ENCODE peak calls at places on chromosomes 6 and 20, in five cellular contexts. W is A172; O is stimulated activated CD4-positive, alpha-beta T cell treated with anti-CD3 and anti-CD28 coated beads, Interleukin-12 subunit alpha, Interleukin-12 subunit beta, amount 100 ng/mL, for 4 hours; M is NCI-H510A treated with DMSO at 0.1 percent for 48 hours; R is left ventricle myocardium superior. P is an unnamed sample.
A peak's percentile ranks its signal among the peaks of the same experiment; 100 is the strongest.

GRCh38 chr6:36682328-36683144 is 4.0 kb downstream of the CDKN1A start:
- DNase-seq in O (peak; percentile 57), W (peak; percentile 77), M (peak; percentile 98), R (peak; percentile 74), P (peak; percentile 32)

GRCh38 chr6:131782764-131783163 is 25.1 kb upstream of the ENPP1 start:
- DNase-seq in O (no peak), M (no peak), R (no peak), W (no peak), P (peak; percentile 10)

GRCh38 chr20:56781108-56781739 is 152.1 kb downstream of the TFAP2C start:
- DNase-seq in O (no peak), W (peak; percentile 35), M (no peak), R (no peak), P (no peak)

GRCh38 chr6:15781890-15782289 is 119.1 kb upstream of the DTNBP1 start:
- DNase-seq in R (no peak), W (no peak), O (no peak), M (no peak), P (no peak)

GRCh38 chr20:43534791-43535350 is 24.0 kb upstream of the SGK2 start:
- DNase-seq in R (no peak), O (no peak), W (no peak), M (no peak), P (no peak)

GRCh38 chr20:25221592-25222460 is 26.1 kb upstream of the PYGB start:
- DNase-seq in R (peak; percentile 75), W (no peak), M (no peak), O (no peak), P (no peak)

GRCh38 chr20:2624190-2624589 is 28.2 kb upstream of the NOP56 start:
- DNase-seq in R (peak; percentile 50), W (no peak), M (no peak), O (no peak), P (no peak)

GRCh38 chr20:40160151-40160550 is 528.9 kb downstream of the MAFB start:
- DNase-seq in R (peak; percentile 38), W (peak; percentile 56), M (no peak), O (no peak), P (peak; percentile 84)

GRCh38 chr6:35273822-35274559 is 14.5 kb downstream of the ZNF76 start:
- DNase-seq in W (no peak), M (no peak), R (no peak), O (no peak), P (no peak)

GRCh38 chr6:30883743-30884520 is at the start of gene DDR1:
- DNase-seq in M (peak; percentile 62), R (peak; percentile 85), O (peak; percentile 46), W (peak; percentile 32), P (peak; percentile 23)

GRCh38 chr20:51563597-51564332 is 21.2 kb upstream of the NFATC2 start:
- DNase-seq in O (peak; percentile 33), R (peak; percentile 78), W (peak; percentile 91), M (peak; percentile 16), P (peak; percentile 91)

GRCh38 chr20:24420567-24420966 is 48.9 kb upstream of the SYNDIG1 start:
- DNase-seq in M (no peak), R (no peak), O (no peak), W (no peak), P (no peak)

GRCh38 chr6:100724222-100724621 is 156.9 kb downstream of the ASCC3 start:
- DNase-seq in M (no peak), W (no peak), R (no peak), O (no peak), P (no peak)

GRCh38 chr20:4018015-4018748 is 2.8 kb upstream of the RNF24 start:
- DNase-seq in R (no peak), W (no peak), M (peak; percentile 32), O (no peak), P (no peak)

GRCh38 chr6:130070306-130070705 is 51.9 kb downstream of the L3MBTL3 start:
- DNase-seq in W (no peak), O (no peak), M (no peak), R (no peak), P (no peak)

GRCh38 chr6:125746731-125747588 is 2.5 kb upstream of the HEY2 start:
- DNase-seq in R (peak; percentile 75), W (peak; percentile 50), O (peak; percentile 56), M (peak; percentile 36), P (peak; percentile 50)

GRCh38 chr6:155301867-155302266 is 12.4 kb downstream of the TFB1M start:
- DNase-seq in W (peak; percentile 12), R (no peak), O (no peak), M (no peak), P (no peak)

GRCh38 chr6:111113731-111114438 is 26.6 kb downstream of the SLC16A10 start:
- DNase-seq in O (peak; percentile 13), M (no peak), W (peak; percentile 41), R (peak; percentile 45), P (no peak)

GRCh38 chr6:142878407-142878806 is 66.6 kb downstream of the HIVEP2 start:
- DNase-seq in M (no peak), R (no peak), W (no peak), O (no peak), P (no peak)

GRCh38 chr6:3085074-3085473 is 16.8 kb downstream of the RIPK1 start:
- DNase-seq in W (no peak), M (no peak), R (no peak), O (no peak), P (no peak)

GRCh38 chr20:24747015-24747712 is 201.9 kb upstream of the CST7 start:
- DNase-seq in W (no peak), M (no peak), R (no peak), O (no peak), P (no peak)

GRCh38 chr6:118580585-118581419 is 32.7 kb downstream of the PLN start:
- DNase-seq in W (peak; percentile 55), O (no peak), M (no peak), R (peak; percentile 33), P (peak; percentile 85)

GRCh38 chr6:111522393-111523020 is 39.5 kb upstream of the REV3L start:
- DNase-seq in W (no peak), R (no peak), M (no peak), O (no peak), P (no peak)

GRCh38 chr20:44883214-44883902 is 2.1 kb upstream of the YWHAB start:
- DNase-seq in M (no peak), W (no peak), O (no peak), R (no peak), P (no peak)

GRCh38 chr20:24768226-24768625 is 180.8 kb upstream of the CST7 start:
- DNase-seq in W (peak; percentile 76), R (no peak), O (no peak), M (no peak), P (no peak)

GRCh38 chr6:43771858-43772570 is 2.0 kb downstream of the VEGFA start:
- DNase-seq in W (peak; percentile 18), M (peak; percentile 42), O (peak; percentile 64), R (peak; percentile 91), P (peak; percentile 64)

GRCh38 chr6:106747139-106747538 is 117.8 kb downstream of the QRSL1 start:
- DNase-seq in R (no peak), M (peak; percentile 66), W (no peak), O (no peak), P (no peak)

GRCh38 chr20:36384022-36384619 is 78.0 kb downstream of the DLGAP4 start:
- DNase-seq in O (peak; percentile 8), M (no peak), R (no peak), W (peak; percentile 58), P (peak; percentile 55)

GRCh38 chr6:42104095-42104806 is 38.2 kb downstream of the C6orf132 start:
- DNase-seq in M (no peak), W (no peak), R (peak; percentile 87), O (peak; percentile 71), P (peak; percentile 78)

P was measured in dermis blood vessel endothelial cell.